ENCODE peak calls at places on chromosome 16, in four cellular contexts. O, Y, X and Z are unnamed samples.

GRCh38 chr16:64269756-64270155 is 852.1 kb downstream of the CDH11 start:
- DNase-seq in O (no peak), Y (no peak), X (no peak), Z (no peak)

GRCh38 chr16:88781140-88782077 is 3.6 kb downstream of the PIEZO1 start:
- DNase-seq in X (no peak), O (peak), Y (no peak), Z (no peak)

GRCh38 chr16:48347980-48348379 is 37.2 kb downstream of the SIAH1 start:
- DNase-seq in X (no peak), O (no peak), Y (no peak), Z (no peak)

GRCh38 chr16:5032748-5033167 is 977 bp downstream of the NAGPA start:
- DNase-seq in Y (no peak), O (no peak), X (peak), Z (no peak)

GRCh38 chr16:48903054-48903453 is 293.1 kb upstream of the N4BP1 start:
- DNase-seq in O (no peak), Y (no peak), X (no peak), Z (no peak)

GRCh38 chr16:82700541-82701240 is 73.9 kb downstream of the CDH13 start:
- DNase-seq in X (no peak), O (no peak), Y (peak), Z (peak)

GRCh38 chr16:83095926-83096692 is 469.3 kb downstream of the CDH13 start:
- DNase-seq in Y (peak), O (no peak), X (peak), Z (peak)

GRCh38 chr16:57998992-57999365 is 1.5 kb downstream of the ZNF319 start:
- DNase-seq in Y (no peak), O (no peak), X (peak), Z (no peak)

GRCh38 chr16:67312450-67313118 is 14.0 kb downstream of the KCTD19 start:
- DNase-seq in X (no peak), O (no peak), Y (peak), Z (no peak)

GRCh38 chr16:74667215-74667765 is 613 bp upstream of the RFWD3 start:
- DNase-seq in O (no peak), X (peak), Y (peak), Z (no peak)

GRCh38 chr16:689175-689897 is 862 bp downstream of the WDR24 start:
- DNase-seq in O (no peak), Y (no peak), X (no peak), Z (no peak)

GRCh38 chr16:76226011-76226410 is 51.2 kb upstream of the CNTNAP4 start:
- DNase-seq in X (no peak), O (no peak), Y (peak), Z (no peak)

GRCh38 chr16:75483222-75483621 is 12.0 kb downstream of the CHST6 start:
- DNase-seq in O (no peak), X (peak), Y (no peak), Z (peak)

GRCh38 chr16:12771341-12771798 is 32.3 kb downstream of the CPPED1 start:
- DNase-seq in X (no peak), Y (no peak), O (no peak), Z (no peak)

GRCh38 chr16:64969221-64969620 is 152.6 kb downstream of the CDH11 start:
- DNase-seq in O (no peak), X (no peak), Y (no peak), Z (no peak)

GRCh38 chr16:19933740-19934139 is 49.1 kb upstream of the GPRC5B start:
- DNase-seq in O (no peak), Y (no peak), X (no peak), Z (no peak)